ENCODE peak calls at places on chromosomes 7 and 10, in five cellular contexts. E is SW 1271, L is LoVo, Y is 8988T, G is GM03348. H is an unnamed sample.

GRCh38 chr7:155918720-155919399 is 106.6 kb upstream of the SHH start:
- DNase-seq in L (peak; percentile 81), E (peak; percentile 44), Y (no peak), G (no peak), H (peak; percentile 51)

GRCh38 chr7:41199136-41199535 is 503.8 kb downstream of the INHBA start:
- DNase-seq in G (no peak), Y (no peak), E (no peak), L (no peak), H (no peak)

GRCh38 chr10:2619927-2620326 is 447.4 kb upstream of the PFKP start:
- DNase-seq in Y (no peak), G (no peak), E (no peak), L (no peak), H (no peak)

GRCh38 chr7:38191791-38192190 is 13.7 kb downstream of the STARD3NL start:
- DNase-seq in G (no peak), E (no peak), Y (no peak), L (no peak), H (no peak)

GRCh38 chr7:25636871-25637283 is 408.6 kb upstream of the NPVF start:
- DNase-seq in L (no peak), G (no peak), Y (no peak), E (no peak), H (no peak)

GRCh38 chr10:78944658-78945333 is 124.0 kb upstream of the ZMIZ1 start:
- DNase-seq in L (no peak), G (peak; percentile 93), Y (no peak), E (no peak), H (peak; percentile 89)

GRCh38 chr7:27083646-27084045 is 12.2 kb downstream of the HOXA1 start:
- DNase-seq in E (no peak), L (no peak), Y (no peak), G (no peak), H (no peak)

GRCh38 chr7:4621401-4621800 is 60.7 kb upstream of the FOXK1 start:
- DNase-seq in L (no peak), G (no peak), E (no peak), Y (no peak), H (no peak)

GRCh38 chr10:70145166-70145665 is 1.3 kb downstream of the TYSND1 start:
- DNase-seq in G (no peak), E (no peak), L (peak; percentile 7), Y (no peak), H (no peak)

GRCh38 chr10:133401981-133402725 is 8.2 kb downstream of the MTG1 start:
- DNase-seq in L (no peak), Y (peak; percentile 2), G (no peak), E (no peak), H (no peak)

GRCh38 chr7:139619367-139619657 is 95.8 kb downstream of the CLEC2L start:
- DNase-seq in Y (no peak), G (peak; percentile 86), E (no peak), L (no peak), H (peak; percentile 71)

GRCh38 chr10:71330789-71331404 is 11.8 kb downstream of the SLC29A3 start:
- DNase-seq in L (no peak), Y (no peak), E (no peak), G (no peak), H (no peak)

GRCh38 chr7:155490697-155491628 is 33.0 kb downstream of the EN2 start:
- DNase-seq in Y (no peak), L (no peak), E (no peak), G (peak; percentile 83), H (peak; percentile 64)

GRCh38 chr7:86790383-86790782 is 146.7 kb downstream of the GRM3 start:
- DNase-seq in Y (no peak), G (no peak), E (no peak), L (no peak), H (no peak)

GRCh38 chr10:114650266-114650665 is 7.8 kb downstream of the ABLIM1 start:
- DNase-seq in G (no peak), E (no peak), L (no peak), Y (no peak), H (no peak)

GRCh38 chr10:108230478-108231170 is 1066.1 kb upstream of the SORCS1 start:
- DNase-seq in Y (no peak), G (no peak), L (peak; percentile 1), E (no peak), H (no peak)

GRCh38 chr10:133411523-133412380 is 12.7 kb downstream of the SPRN start:
- DNase-seq in Y (no peak), L (no peak), G (no peak), E (no peak), H (no peak)

GRCh38 chr10:89414146-89414878 is at the start of gene IFIT5:
- DNase-seq in E (peak; percentile 53), L (peak; percentile 68), G (peak; percentile 88), Y (peak; percentile 72), H (peak; percentile 86)